ENCODE peak calls at places on chromosomes 7 and 10, in nine cellular contexts. One of them, this sample, is unnamed. For H3K27me3, the result is how much of the 10 kb centered on the place peaks cover.

GRCh38 chr10:9305018-9305655 is 1250.6 kb downstream of the GATA3 start:
- DNase-seq in spleen: no peak
- DNase-seq in IMR-90: peak
- DNase-seq in adrenal gland: no peak
- DNase-seq in sigmoid colon: no peak
- DNase-seq in body of pancreas: no peak
- DNase-seq in heart left ventricle: no peak
- DNase-seq in transverse colon: no peak
- DNase-seq in esophagus squamous epithelium: no peak
- DNase-seq in this sample: no peak

GRCh38 chr10:43056568-43057011 is 20.3 kb upstream of the RET start:
- DNase-seq in transverse colon: no peak
- DNase-seq in IMR-90: no peak
- DNase-seq in esophagus squamous epithelium: no peak
- DNase-seq in body of pancreas: peak
- DNase-seq in adrenal gland: no peak
- DNase-seq in spleen: peak
- DNase-seq in sigmoid colon: peak
- DNase-seq in heart left ventricle: peak
- DNase-seq in this sample: no peak

GRCh38 chr7:116271161-116271979 is 61.0 kb downstream of the TES start:
- DNase-seq in esophagus squamous epithelium: no peak
- DNase-seq in IMR-90: peak
- DNase-seq in body of pancreas: no peak
- DNase-seq in transverse colon: no peak
- DNase-seq in adrenal gland: no peak
- DNase-seq in spleen: no peak
- DNase-seq in sigmoid colon: no peak
- DNase-seq in heart left ventricle: no peak
- DNase-seq in this sample: no peak

GRCh38 chr10:75771606-75772005 is 340.2 kb downstream of the LRMDA start:
- DNase-seq in sigmoid colon: no peak
- DNase-seq in adrenal gland: no peak
- DNase-seq in esophagus squamous epithelium: no peak
- DNase-seq in IMR-90: no peak
- DNase-seq in transverse colon: no peak
- DNase-seq in body of pancreas: peak
- DNase-seq in spleen: no peak
- DNase-seq in heart left ventricle: no peak
- DNase-seq in this sample: no peak

GRCh38 chr7:28020302-28020940 is 160.2 kb downstream of the JAZF1 start:
- DNase-seq in adrenal gland: peak
- DNase-seq in transverse colon: peak
- DNase-seq in spleen: no peak
- DNase-seq in esophagus squamous epithelium: no peak
- DNase-seq in IMR-90: peak
- DNase-seq in heart left ventricle: peak
- DNase-seq in sigmoid colon: peak
- DNase-seq in body of pancreas: peak
- DNase-seq in this sample: peak

GRCh38 chr7:129530881-129531391 is 28.6 kb downstream of the SMKR1 start:
- DNase-seq in IMR-90: peak
- DNase-seq in heart left ventricle: no peak
- DNase-seq in sigmoid colon: no peak
- DNase-seq in body of pancreas: no peak
- DNase-seq in esophagus squamous epithelium: no peak
- DNase-seq in spleen: peak
- DNase-seq in adrenal gland: no peak
- DNase-seq in transverse colon: no peak
- DNase-seq in this sample: no peak

GRCh38 chr10:106267591-106267990 is 896.9 kb downstream of the SORCS1 start:
- DNase-seq in body of pancreas: no peak
- DNase-seq in heart left ventricle: no peak
- DNase-seq in transverse colon: no peak
- DNase-seq in esophagus squamous epithelium: no peak
- DNase-seq in sigmoid colon: no peak
- DNase-seq in adrenal gland: no peak
- DNase-seq in IMR-90: no peak
- DNase-seq in spleen: no peak
- DNase-seq in this sample: no peak

GRCh38 chr7:24718977-24719491 is 38.2 kb downstream of the GSDME start:
- DNase-seq in esophagus squamous epithelium: no peak
- DNase-seq in sigmoid colon: no peak
- DNase-seq in IMR-90: no peak
- DNase-seq in transverse colon: no peak
- DNase-seq in body of pancreas: no peak
- DNase-seq in adrenal gland: peak
- DNase-seq in heart left ventricle: no peak
- DNase-seq in spleen: peak
- DNase-seq in this sample: no peak

GRCh38 chr7:38955892-38956291 is 21.8 kb upstream of the POU6F2 start:
- DNase-seq in transverse colon: no peak
- DNase-seq in adrenal gland: no peak
- DNase-seq in IMR-90: no peak
- DNase-seq in body of pancreas: no peak
- DNase-seq in sigmoid colon: no peak
- DNase-seq in heart left ventricle: no peak
- DNase-seq in esophagus squamous epithelium: no peak
- DNase-seq in spleen: no peak
- DNase-seq in this sample: no peak

GRCh38 chr7:141053626-141054025 is 20.2 kb upstream of the TMEM178B start:
- DNase-seq in esophagus squamous epithelium: no peak
- DNase-seq in sigmoid colon: no peak
- DNase-seq in body of pancreas: no peak
- DNase-seq in adrenal gland: peak
- DNase-seq in heart left ventricle: no peak
- DNase-seq in transverse colon: no peak
- DNase-seq in IMR-90: no peak
- DNase-seq in spleen: no peak
- DNase-seq in this sample: no peak

GRCh38 chr10:124225468-124226270 is 132.3 kb upstream of the CHST15 start:
- DNase-seq in sigmoid colon: no peak
- DNase-seq in adrenal gland: peak
- DNase-seq in body of pancreas: no peak
- DNase-seq in heart left ventricle: no peak
- DNase-seq in spleen: no peak
- DNase-seq in esophagus squamous epithelium: no peak
- DNase-seq in IMR-90: no peak
- DNase-seq in transverse colon: no peak
- DNase-seq in this sample: no peak

GRCh38 chr7:7201583-7202374 is 19.4 kb downstream of the C1GALT1 start:
- DNase-seq in heart left ventricle: no peak
- DNase-seq in spleen: peak
- DNase-seq in transverse colon: peak
- DNase-seq in esophagus squamous epithelium: no peak
- DNase-seq in adrenal gland: no peak
- DNase-seq in IMR-90: no peak
- DNase-seq in body of pancreas: no peak
- DNase-seq in sigmoid colon: no peak
- DNase-seq in this sample: peak

DNA sequence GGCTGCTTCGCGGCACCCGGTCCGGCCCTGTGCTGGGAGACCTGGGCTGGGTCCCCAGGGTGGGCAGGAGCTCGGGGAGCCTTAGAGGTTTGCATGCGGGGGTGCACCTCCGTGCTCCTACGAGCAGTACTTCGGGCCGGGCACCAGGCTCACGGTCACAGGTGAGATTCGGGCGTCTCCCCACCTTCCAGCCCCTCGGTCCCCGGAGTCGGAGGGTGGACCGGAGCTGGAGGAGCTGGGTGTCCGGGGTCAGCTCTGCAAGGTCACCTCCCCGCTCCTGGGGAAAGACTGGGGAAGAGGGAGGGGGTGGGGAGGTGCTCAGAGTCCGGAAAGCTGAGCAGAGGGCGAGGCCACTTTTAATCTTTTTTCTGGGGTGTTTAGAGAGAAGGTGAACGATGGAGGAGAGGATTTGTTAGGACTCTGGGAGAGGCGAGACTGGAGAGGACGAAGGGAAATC is 26.6 kb downstream of the PRSS2 start:
- DNase-seq in sigmoid colon: no peak
- DNase-seq in adrenal gland: peak
- DNase-seq in transverse colon: no peak
- DNase-seq in body of pancreas: no peak
- DNase-seq in IMR-90: no peak
- DNase-seq in esophagus squamous epithelium: no peak
- DNase-seq in heart left ventricle: no peak
- DNase-seq in spleen: peak
- DNase-seq in this sample: no peak
- TF ChIP-seq POLR2A in sigmoid colon: no peak
- TF ChIP-seq POLR2A in adrenal gland: no peak
- TF ChIP-seq POLR2A in transverse colon: no peak
- TF ChIP-seq POLR2A in body of pancreas: no peak
- TF ChIP-seq POLR2A in IMR-90: no peak
- TF ChIP-seq POLR2A in esophagus squamous epithelium: no peak
- TF ChIP-seq POLR2A in heart left ventricle: no peak
- TF ChIP-seq POLR2A in spleen: no peak
- TF ChIP-seq POLR2A in this sample: no peak

GRCh38 chr7:69622960-69623359 is 24.7 kb downstream of the AUTS2 start:
- DNase-seq in heart left ventricle: no peak
- DNase-seq in spleen: no peak
- DNase-seq in adrenal gland: no peak
- DNase-seq in IMR-90: no peak
- DNase-seq in sigmoid colon: no peak
- DNase-seq in transverse colon: no peak
- DNase-seq in esophagus squamous epithelium: no peak
- DNase-seq in body of pancreas: no peak
- DNase-seq in this sample: no peak
- H3K27me3 ChIP-seq in heart left ventricle: under half
- H3K27me3 ChIP-seq in spleen: under half
- H3K27me3 ChIP-seq in adrenal gland: under half
- H3K27me3 ChIP-seq in IMR-90: under half
- H3K27me3 ChIP-seq in sigmoid colon: under half
- H3K27me3 ChIP-seq in transverse colon: under half
- H3K27me3 ChIP-seq in esophagus squamous epithelium: under half
- H3K27me3 ChIP-seq in body of pancreas: under half
- H3K27me3 ChIP-seq in this sample: under half

DNA sequence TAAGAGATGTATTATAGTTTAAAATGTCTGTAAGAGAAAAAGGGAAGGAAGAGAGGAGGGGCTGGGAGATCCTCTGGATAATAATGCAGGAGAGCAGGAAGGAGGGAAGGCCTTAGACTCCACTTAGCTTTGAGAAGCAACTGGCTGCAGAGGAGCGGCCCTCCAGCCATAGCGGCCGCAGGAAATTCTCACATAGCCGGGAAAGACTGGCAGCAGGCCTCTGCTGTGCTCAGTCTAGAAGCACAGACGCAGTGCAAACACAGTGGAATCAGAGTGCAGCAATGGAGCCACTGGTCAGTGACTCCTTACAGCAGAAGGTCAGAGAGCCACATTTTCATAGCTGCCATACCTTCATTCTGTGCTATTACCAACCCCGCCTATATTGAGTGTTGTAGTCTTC is 153.3 kb downstream of the VWC2 start:
- DNase-seq in adrenal gland: no peak
- DNase-seq in spleen: no peak
- DNase-seq in esophagus squamous epithelium: no peak
- DNase-seq in heart left ventricle: no peak
- DNase-seq in transverse colon: no peak
- DNase-seq in IMR-90: no peak
- DNase-seq in sigmoid colon: no peak
- DNase-seq in body of pancreas: no peak
- DNase-seq in this sample: no peak
- TF ChIP-seq POLR2A in adrenal gland: no peak
- TF ChIP-seq POLR2A in spleen: no peak
- TF ChIP-seq POLR2A in esophagus squamous epithelium: no peak
- TF ChIP-seq POLR2A in heart left ventricle: no peak
- TF ChIP-seq POLR2A in transverse colon: no peak
- TF ChIP-seq POLR2A in IMR-90: no peak
- TF ChIP-seq POLR2A in sigmoid colon: no peak
- TF ChIP-seq POLR2A in body of pancreas: no peak
- TF ChIP-seq POLR2A in this sample: no peak

GRCh38 chr10:63145782-63146181 is 12.7 kb downstream of the NRBF2 start:
- DNase-seq in body of pancreas: no peak
- DNase-seq in IMR-90: peak
- DNase-seq in esophagus squamous epithelium: no peak
- DNase-seq in transverse colon: no peak
- DNase-seq in heart left ventricle: no peak
- DNase-seq in spleen: no peak
- DNase-seq in adrenal gland: no peak
- DNase-seq in sigmoid colon: no peak
- DNase-seq in this sample: no peak
- H3K27me3 ChIP-seq in body of pancreas: under half
- H3K27me3 ChIP-seq in IMR-90: under half
- H3K27me3 ChIP-seq in esophagus squamous epithelium: under half
- H3K27me3 ChIP-seq in transverse colon: under half
- H3K27me3 ChIP-seq in heart left ventricle: under half
- H3K27me3 ChIP-seq in spleen: under half
- H3K27me3 ChIP-seq in adrenal gland: under half
- H3K27me3 ChIP-seq in sigmoid colon: under half
- H3K27me3 ChIP-seq in this sample: under half

GRCh38 chr10:116785867-116786266 is 43.5 kb upstream of the HSPA12A start:
- DNase-seq in transverse colon: no peak
- DNase-seq in adrenal gland: no peak
- DNase-seq in heart left ventricle: no peak
- DNase-seq in body of pancreas: no peak
- DNase-seq in IMR-90: no peak
- DNase-seq in esophagus squamous epithelium: no peak
- DNase-seq in sigmoid colon: no peak
- DNase-seq in spleen: no peak
- DNase-seq in this sample: no peak
- TF ChIP-seq POLR2A in transverse colon: no peak
- TF ChIP-seq POLR2A in adrenal gland: no peak
- TF ChIP-seq POLR2A in heart left ventricle: no peak
- TF ChIP-seq POLR2A in body of pancreas: no peak
- TF ChIP-seq POLR2A in IMR-90: no peak
- TF ChIP-seq POLR2A in esophagus squamous epithelium: no peak
- TF ChIP-seq POLR2A in sigmoid colon: no peak
- TF ChIP-seq POLR2A in spleen: no peak
- TF ChIP-seq POLR2A in this sample: no peak

This sample was measured in thyroid gland.